ENCODE peak calls at places on chromosomes 5 and 9, in ten cellular contexts. Q is T-cell; B is effector memory CD8-positive, alpha-beta T cell; J is stimulated activated naive CD8-positive, alpha-beta T cell treated with anti-CD3 and anti-CD28 coated beads, Interleukin-15, Interleukin-2, amounts not matched to agents 100 U/mL and 50 U/mL, for 24 hours; G is HFF-Myc; O is RKO; M is NCI-H2029 treated with DMSO at 0.1 percent for 48 hours; R is MCF 10A; T is NCI-H1105; Z is NCI-H748 treated with DMSO at 0.1 percent for 48 hours. F is an unnamed sample.
A peak's percentile ranks its signal among the peaks of the same experiment; 100 is the strongest.

GRCh38 chr9:124309665-124310064 is 51.9 kb downstream of the NEK6 start:
- DNase-seq in Q (no peak), B (no peak), J (no peak), G (peak; percentile 93), O (peak; percentile 98), M (no peak), R (peak; percentile 91), T (no peak), Z (no peak), F (no peak)

GRCh38 chr5:150116667-150117395 is 30.5 kb upstream of the CSF1R start:
- DNase-seq in Q (no peak), B (no peak), J (no peak), G (no peak), O (no peak), M (no peak), R (peak; percentile 40), T (no peak), Z (no peak), F (no peak)

GRCh38 chr9:111895996-111896941 is at the start of gene UGCG:
- DNase-seq in Q (peak; percentile 87), B (peak; percentile 85), J (peak; percentile 91), G (peak; percentile 33), O (peak; percentile 94), M (peak; percentile 83), R (peak; percentile 88), T (peak; percentile 49), Z (peak; percentile 68), F (peak; percentile 86)

GRCh38 chr5:145587308-145588071 is 247.7 kb downstream of the PRELID2 start:
- DNase-seq in Q (no peak), B (no peak), J (no peak), G (peak; percentile 21), O (peak; percentile 87), M (no peak), R (peak; percentile 62), T (no peak), Z (no peak), F (peak; percentile 4)

GRCh38 chr5:138216799-138217198 is 3.7 kb upstream of the CDC23 start:
- DNase-seq in Q (no peak), B (no peak), J (no peak), G (no peak), O (no peak), M (no peak), R (no peak), T (no peak), Z (no peak), F (no peak)

GRCh38 chr5:69048233-69048632 is 45.6 kb upstream of the SLC30A5 start:
- DNase-seq in Q (no peak), B (no peak), J (no peak), G (no peak), O (peak; percentile 64), M (no peak), R (peak; percentile 16), T (no peak), Z (no peak), F (no peak)

GRCh38 chr5:168114444-168115017 is 176.9 kb upstream of the WWC1 start:
- DNase-seq in Q (peak; percentile 37), B (no peak), J (peak; percentile 41), G (no peak), O (peak; percentile 74), M (peak; percentile 49), R (peak; percentile 82), T (peak; percentile 7), Z (peak; percentile 87), F (peak; percentile 28)

GRCh38 chr5:83265318-83265717 is 188.0 kb downstream of the XRCC4 start:
- DNase-seq in Q (no peak), B (no peak), J (no peak), G (no peak), O (no peak), M (peak; percentile 47), R (peak; percentile 71), T (peak; percentile 30), Z (peak; percentile 92), F (no peak)

GRCh38 chr5:172871561-172871960 is 37.5 kb downstream of the ERGIC1 start:
- DNase-seq in Q (no peak), B (no peak), J (no peak), G (no peak), O (no peak), M (no peak), R (no peak), T (no peak), Z (no peak), F (no peak)

GRCh38 chr9:134929560-134930158 is 11.9 kb upstream of the FCN1 start:
- DNase-seq in Q (no peak), B (no peak), J (no peak), G (no peak), O (no peak), M (no peak), R (no peak), T (no peak), Z (no peak), F (no peak)

GRCh38 chr5:83469075-83469474 is 2.5 kb upstream of the VCAN start:
- DNase-seq in Q (no peak), B (no peak), J (no peak), G (no peak), O (no peak), M (no peak), R (no peak), T (no peak), Z (no peak), F (no peak)

GRCh38 chr5:157442989-157443619 is 16.9 kb upstream of the NIPAL4 start:
- DNase-seq in Q (no peak), B (no peak), J (no peak), G (peak; percentile 9), O (no peak), M (no peak), R (no peak), T (no peak), Z (peak; percentile 75), F (no peak)

GRCh38 chr9:7653262-7653661 is 146.3 kb downstream of the DMAC1 start:
- DNase-seq in Q (no peak), B (no peak), J (no peak), G (no peak), O (no peak), M (no peak), R (no peak), T (no peak), Z (no peak), F (no peak)

GRCh38 chr9:129330711-129331279 is 152.7 kb upstream of the IER5L start:
- DNase-seq in Q (no peak), B (no peak), J (peak; percentile 36), G (no peak), O (peak; percentile 73), M (no peak), R (no peak), T (no peak), Z (no peak), F (peak; percentile 20)

GRCh38 chr9:92444841-92445240 is 20.6 kb upstream of the OMD start:
- DNase-seq in Q (no peak), B (no peak), J (no peak), G (no peak), O (no peak), M (no peak), R (no peak), T (no peak), Z (no peak), F (no peak)

GRCh38 chr5:31225118-31225517 is 31.6 kb downstream of the CDH6 start:
- DNase-seq in Q (no peak), B (no peak), J (no peak), G (no peak), O (peak; percentile 3), M (no peak), R (no peak), T (no peak), Z (no peak), F (no peak)